ENCODE peak calls at places on chromosome 11, in four cellular contexts. M, Y, S and K are unnamed samples.

GRCh38 chr11:67276821-67277230 is 10.6 kb downstream of the GRK2 start:
- DNase-seq in M (no peak), Y (no peak), S (peak), K (peak)

GRCh38 chr11:64447717-64448598 is 89.0 kb downstream of the RPS6KA4 start:
- DNase-seq in M (no peak), Y (no peak), S (peak), K (peak)

GRCh38 chr11:30859709-30860108 is 273.6 kb upstream of the MPPED2 start:
- DNase-seq in M (no peak), Y (no peak), S (no peak), K (no peak)

GRCh38 chr11:11988862-11989261 is 19.6 kb downstream of the DKK3 start:
- DNase-seq in M (peak), Y (no peak), S (no peak), K (no peak)

GRCh38 chr11:110507328-110507727 is 77.6 kb downstream of the FDX1 start:
- DNase-seq in M (no peak), Y (no peak), S (no peak), K (no peak)

GRCh38 chr11:5136246-5136645 is 1.9 kb downstream of the OR52A5 start:
- DNase-seq in M (no peak), Y (no peak), S (no peak), K (no peak)

GRCh38 chr11:29957406-29957805 is 59.4 kb downstream of the KCNA4 start:
- DNase-seq in M (no peak), Y (no peak), S (no peak), K (no peak)

GRCh38 chr11:132312161-132312560 is 941.7 kb downstream of the NTM start:
- DNase-seq in M (no peak), Y (peak), S (peak), K (peak)

GRCh38 chr11:129699711-129700304 is 115.8 kb upstream of the TMEM45B start:
- DNase-seq in M (no peak), Y (no peak), S (no peak), K (no peak)

GRCh38 chr11:61141601-61142028 is 19.6 kb downstream of the VPS37C start:
- DNase-seq in M (no peak), Y (no peak), S (no peak), K (no peak)

GRCh38 chr11:22337571-22338464 is at the start of gene SLC17A6:
- DNase-seq in M (peak), Y (no peak), S (no peak), K (no peak)

GRCh38 chr11:43892851-43893250 is 12.2 kb downstream of the ALKBH3 start:
- DNase-seq in M (no peak), Y (no peak), S (no peak), K (no peak)

GRCh38 chr11:43898574-43898973 is 17.9 kb downstream of the ALKBH3 start:
- DNase-seq in M (no peak), Y (no peak), S (no peak), K (no peak)

GRCh38 chr11:43899094-43899493 is 18.5 kb downstream of the ALKBH3 start:
- DNase-seq in M (no peak), Y (no peak), S (no peak), K (no peak)

GRCh38 chr11:43895601-43896000 is 15.0 kb downstream of the ALKBH3 start:
- DNase-seq in M (no peak), Y (no peak), S (no peak), K (no peak)

DNA sequence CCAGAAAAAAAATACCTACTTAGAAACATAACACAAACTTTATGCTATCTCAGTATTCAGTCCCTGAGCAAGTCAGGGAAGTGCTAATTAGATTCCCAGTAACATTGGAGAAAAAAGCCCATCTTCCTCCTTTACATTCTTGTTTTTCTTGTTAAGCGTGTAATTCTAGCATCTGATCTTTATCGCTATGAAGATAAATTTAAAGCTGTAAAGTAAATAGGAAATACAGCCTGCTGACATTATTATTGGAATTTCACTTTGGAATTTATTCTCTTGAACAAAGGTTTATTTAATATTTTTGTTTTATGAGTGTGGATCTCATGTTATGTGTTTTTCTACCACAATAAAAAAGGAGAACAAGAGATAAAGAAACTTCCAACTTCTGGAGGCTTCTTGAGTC is 13.9 kb downstream of the ALKBH3 start:
- DNase-seq in M (no peak), Y (no peak), S (no peak), K (no peak)
- TF ChIP-seq CTCF in M (no peak), Y (no peak), S (no peak), K (no peak)

DNA sequence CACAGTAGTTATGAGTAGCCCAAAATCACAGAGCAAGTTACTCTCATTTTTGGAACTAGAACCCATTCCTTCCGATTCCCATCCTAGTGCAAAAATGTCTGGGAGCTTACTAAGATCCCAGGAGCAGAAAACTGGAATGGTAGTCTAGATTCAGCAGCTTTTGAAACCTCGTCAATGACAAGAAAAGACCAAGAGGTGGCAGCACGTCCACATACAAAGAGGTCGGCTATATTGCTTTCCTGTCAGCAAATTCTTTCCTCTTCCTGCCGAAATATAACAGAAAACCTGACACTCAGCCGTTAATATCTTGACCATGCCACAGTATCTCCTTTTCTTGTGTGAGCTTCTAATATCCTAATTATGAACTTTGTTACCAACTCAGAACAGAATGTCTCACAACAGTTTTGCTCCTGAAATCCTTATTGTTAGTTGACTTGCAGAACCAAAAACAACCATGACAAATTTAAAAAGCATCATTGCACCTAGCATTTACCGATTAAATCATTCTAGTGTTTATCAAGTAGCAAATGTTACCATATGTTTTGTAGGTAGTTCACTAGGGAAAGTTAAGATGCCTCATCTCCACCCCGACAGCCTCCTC is 92.8 kb upstream of the OR9G4 start:
- DNase-seq in M (peak), Y (peak), S (peak), K (peak)
- TF ChIP-seq CTCF in M (peak), Y (peak), S (peak), K (peak)

GRCh38 chr11:43504316-43504950 is 145.7 kb downstream of the TTC17 start:
- DNase-seq in M (peak), Y (no peak), S (no peak), K (peak)
- TF ChIP-seq CTCF in M (peak), Y (peak), S (peak), K (peak)

GRCh38 chr11:65911682-65912568 is 6.9 kb downstream of the C11orf68 start:
- DNase-seq in M (no peak), Y (no peak), S (no peak), K (peak)
- TF ChIP-seq CTCF in M (peak), Y (peak), S (peak), K (peak)

GRCh38 chr11:123479048-123479837 is 49.2 kb downstream of the GRAMD1B start:
- DNase-seq in M (no peak), Y (no peak), S (peak), K (no peak)

GRCh38 chr11:123475478-123475877 is 45.4 kb downstream of the GRAMD1B start:
- DNase-seq in M (no peak), Y (no peak), S (no peak), K (peak)

GRCh38 chr11:123480290-123480815 is 50.3 kb downstream of the GRAMD1B start:
- DNase-seq in M (no peak), Y (no peak), S (peak), K (no peak)

GRCh38 chr11:123477205-123477907 is 47.3 kb downstream of the GRAMD1B start:
- DNase-seq in M (no peak), Y (no peak), S (no peak), K (no peak)

GRCh38 chr11:123478352-123478986 is 48.4 kb downstream of the GRAMD1B start:
- DNase-seq in M (peak), Y (no peak), S (peak), K (peak)
- TF ChIP-seq CTCF in M (peak), Y (peak), S (peak), K (peak)

GRCh38 chr11:101030692-101031091 is 98.9 kb downstream of the PGR start:
- DNase-seq in M (no peak), Y (no peak), S (no peak), K (no peak)
- TF ChIP-seq CTCF in M (no peak), Y (no peak), S (no peak), K (no peak)

GRCh38 chr11:38593649-38594048 is 1995.6 kb upstream of the RAG2 start:
- DNase-seq in M (no peak), Y (no peak), S (no peak), K (no peak)

GRCh38 chr11:38594881-38595280 is 1996.8 kb upstream of the RAG2 start:
- DNase-seq in M (no peak), Y (no peak), S (no peak), K (no peak)

GRCh38 chr11:38598413-38598812 is 2000.4 kb upstream of the RAG2 start:
- DNase-seq in M (no peak), Y (no peak), S (no peak), K (no peak)
- TF ChIP-seq CTCF in M (no peak), Y (no peak), S (no peak), K (no peak)

GRCh38 chr11:32561835-32562234 is 21.8 kb upstream of the EIF3M start:
- DNase-seq in M (no peak), Y (no peak), S (no peak), K (no peak)
- TF ChIP-seq CTCF in M (peak), Y (no peak), S (no peak), K (no peak)

GRCh38 chr11:134337051-134337450 is 5.3 kb downstream of the GLB1L2 start:
- DNase-seq in M (no peak), Y (no peak), S (no peak), K (no peak)

GRCh38 chr11:134338068-134338467 is 6.3 kb downstream of the GLB1L2 start:
- DNase-seq in M (no peak), Y (no peak), S (no peak), K (no peak)

GRCh38 chr11:134340354-134340964 is 8.7 kb downstream of the GLB1L2 start:
- DNase-seq in M (no peak), Y (no peak), S (no peak), K (no peak)

GRCh38 chr11:134339756-134340155 is 8.0 kb downstream of the GLB1L2 start:
- DNase-seq in M (no peak), Y (no peak), S (no peak), K (no peak)

GRCh38 chr11:134338654-134339053 is 6.9 kb downstream of the GLB1L2 start:
- DNase-seq in M (no peak), Y (no peak), S (no peak), K (no peak)
- TF ChIP-seq CTCF in M (no peak), Y (no peak), S (no peak), K (no peak)